ENCODE peak calls at places on chromosomes 3 and 15, in five cellular contexts. One of them, this sample, is unnamed.
A peak's percentile ranks its signal among the peaks of the same experiment; 100 is the strongest.

GRCh38 chr3:66480666-66481065 is 20.2 kb downstream of the LRIG1 start:
- DNase-seq in psoas muscle: no peak
- DNase-seq in ovary: no peak
- DNase-seq in endodermal cell: no peak
- DNase-seq in foreskin fibroblast: no peak
- DNase-seq in this sample: no peak

GRCh38 chr15:77706482-77707244 is 74.0 kb upstream of the LINGO1 start:
- DNase-seq in psoas muscle: no peak
- DNase-seq in ovary: no peak
- DNase-seq in endodermal cell: no peak
- DNase-seq in foreskin fibroblast: no peak
- DNase-seq in this sample: peak; percentile 81

GRCh38 chr15:64975390-64975789 is 14.3 kb downstream of the SPG21 start:
- DNase-seq in psoas muscle: no peak
- DNase-seq in ovary: no peak
- DNase-seq in endodermal cell: no peak
- DNase-seq in foreskin fibroblast: peak; percentile 49
- DNase-seq in this sample: no peak

GRCh38 chr3:178439504-178439903 is 96.7 kb upstream of the KCNMB2 start:
- DNase-seq in psoas muscle: no peak
- DNase-seq in ovary: no peak
- DNase-seq in endodermal cell: no peak
- DNase-seq in foreskin fibroblast: peak; percentile 74
- DNase-seq in this sample: no peak

GRCh38 chr3:13718437-13718836 is 161.4 kb downstream of the WNT7A start:
- DNase-seq in psoas muscle: no peak
- DNase-seq in ovary: no peak
- DNase-seq in endodermal cell: peak; percentile 42
- DNase-seq in foreskin fibroblast: no peak
- DNase-seq in this sample: no peak

GRCh38 chr3:69321301-69321986 is 64.4 kb downstream of the FRMD4B start:
- DNase-seq in psoas muscle: no peak
- DNase-seq in ovary: no peak
- DNase-seq in endodermal cell: no peak
- DNase-seq in foreskin fibroblast: no peak
- DNase-seq in this sample: no peak

GRCh38 chr3:126208618-126209256 is 28.4 kb upstream of the ALDH1L1 start:
- DNase-seq in psoas muscle: peak; percentile 84
- DNase-seq in ovary: peak; percentile 75
- DNase-seq in endodermal cell: no peak
- DNase-seq in foreskin fibroblast: peak; percentile 90
- DNase-seq in this sample: peak; percentile 67

GRCh38 chr15:41698779-41699178 is 38.6 kb downstream of the MGA start:
- DNase-seq in psoas muscle: no peak
- DNase-seq in ovary: no peak
- DNase-seq in endodermal cell: no peak
- DNase-seq in foreskin fibroblast: peak; percentile 14
- DNase-seq in this sample: no peak

GRCh38 chr3:106692624-106693023 is 684.6 kb upstream of the CCDC54 start:
- DNase-seq in psoas muscle: no peak
- DNase-seq in ovary: no peak
- DNase-seq in endodermal cell: no peak
- DNase-seq in foreskin fibroblast: peak; percentile 11
- DNase-seq in this sample: no peak

GRCh38 chr3:139677341-139678155 is at the start of gene NMNAT3:
- DNase-seq in psoas muscle: peak; percentile 84
- DNase-seq in ovary: peak; percentile 86
- DNase-seq in endodermal cell: peak; percentile 98
- DNase-seq in foreskin fibroblast: peak; percentile 68
- DNase-seq in this sample: peak; percentile 72

GRCh38 chr3:134874737-134875413 is 79.8 kb downstream of the EPHB1 start:
- DNase-seq in psoas muscle: no peak
- DNase-seq in ovary: no peak
- DNase-seq in endodermal cell: no peak
- DNase-seq in foreskin fibroblast: no peak
- DNase-seq in this sample: no peak

GRCh38 chr15:73838795-73839565 is 34.4 kb upstream of the TBC1D21 start:
- DNase-seq in psoas muscle: peak; percentile 71
- DNase-seq in ovary: peak; percentile 33
- DNase-seq in endodermal cell: no peak
- DNase-seq in foreskin fibroblast: peak; percentile 34
- DNase-seq in this sample: peak; percentile 79

GRCh38 chr3:117563063-117563462 is 853.5 kb downstream of the TUSC7 start:
- DNase-seq in psoas muscle: no peak
- DNase-seq in ovary: no peak
- DNase-seq in endodermal cell: no peak
- DNase-seq in foreskin fibroblast: peak; percentile 40
- DNase-seq in this sample: no peak

GRCh38 chr3:72791132-72791531 is 57.1 kb downstream of the SHQ1 start:
- DNase-seq in psoas muscle: no peak
- DNase-seq in ovary: no peak
- DNase-seq in endodermal cell: no peak
- DNase-seq in foreskin fibroblast: no peak
- DNase-seq in this sample: no peak

GRCh38 chr15:39709941-39710340 is 72.7 kb downstream of the FSIP1 start:
- DNase-seq in psoas muscle: no peak
- DNase-seq in ovary: no peak
- DNase-seq in endodermal cell: no peak
- DNase-seq in foreskin fibroblast: no peak
- DNase-seq in this sample: no peak

GRCh38 chr15:78298983-78299301 is 467 bp downstream of the SKIC8 start:
- DNase-seq in psoas muscle: no peak
- DNase-seq in ovary: no peak
- DNase-seq in endodermal cell: no peak
- DNase-seq in foreskin fibroblast: peak; percentile 38
- DNase-seq in this sample: no peak

GRCh38 chr15:78726870-78727551 is 84.3 kb downstream of the ADAMTS7 start:
- DNase-seq in psoas muscle: no peak
- DNase-seq in ovary: no peak
- DNase-seq in endodermal cell: peak; percentile 93
- DNase-seq in foreskin fibroblast: no peak
- DNase-seq in this sample: no peak

GRCh38 chr3:115500795-115501194 is 122.5 kb upstream of the GAP43 start:
- DNase-seq in psoas muscle: no peak
- DNase-seq in ovary: no peak
- DNase-seq in endodermal cell: no peak
- DNase-seq in foreskin fibroblast: no peak
- DNase-seq in this sample: no peak

GRCh38 chr3:72270072-72270611 is 485.2 kb upstream of the PROK2 start:
- DNase-seq in psoas muscle: peak; percentile 85
- DNase-seq in ovary: peak; percentile 96
- DNase-seq in endodermal cell: no peak
- DNase-seq in foreskin fibroblast: peak; percentile 97
- DNase-seq in this sample: no peak

GRCh38 chr15:33296050-33296449 is 14.7 kb upstream of the RYR3 start:
- DNase-seq in psoas muscle: no peak
- DNase-seq in ovary: no peak
- DNase-seq in endodermal cell: no peak
- DNase-seq in foreskin fibroblast: no peak
- DNase-seq in this sample: no peak

GRCh38 chr15:88986949-88987589 is 73.9 kb upstream of the MFGE8 start:
- DNase-seq in psoas muscle: no peak
- DNase-seq in ovary: no peak
- DNase-seq in endodermal cell: peak; percentile 69
- DNase-seq in foreskin fibroblast: no peak
- DNase-seq in this sample: no peak

GRCh38 chr3:140432176-140432753 is 245.6 kb upstream of the TRIM42 start:
- DNase-seq in psoas muscle: no peak
- DNase-seq in ovary: peak; percentile 44
- DNase-seq in endodermal cell: no peak
- DNase-seq in foreskin fibroblast: no peak
- DNase-seq in this sample: no peak

GRCh38 chr3:122961146-122961545 is 66.4 kb downstream of the SEMA5B start:
- DNase-seq in psoas muscle: no peak
- DNase-seq in ovary: no peak
- DNase-seq in endodermal cell: no peak
- DNase-seq in foreskin fibroblast: no peak
- DNase-seq in this sample: no peak

GRCh38 chr15:80424381-80424780 is 20.2 kb downstream of the ARNT2 start:
- DNase-seq in psoas muscle: no peak
- DNase-seq in ovary: no peak
- DNase-seq in endodermal cell: no peak
- DNase-seq in foreskin fibroblast: no peak
- DNase-seq in this sample: no peak

GRCh38 chr3:95289295-95289694 is 1226.4 kb downstream of the NSUN3 start:
- DNase-seq in psoas muscle: no peak
- DNase-seq in ovary: no peak
- DNase-seq in endodermal cell: no peak
- DNase-seq in foreskin fibroblast: no peak
- DNase-seq in this sample: no peak

GRCh38 chr3:184284696-184285095 is 8.9 kb downstream of the ECE2 start:
- DNase-seq in psoas muscle: no peak
- DNase-seq in ovary: no peak
- DNase-seq in endodermal cell: peak; percentile 91
- DNase-seq in foreskin fibroblast: peak; percentile 75
- DNase-seq in this sample: peak; percentile 85

GRCh38 chr15:72952151-72952550 is 100.1 kb upstream of the NEO1 start:
- DNase-seq in psoas muscle: no peak
- DNase-seq in ovary: no peak
- DNase-seq in endodermal cell: no peak
- DNase-seq in foreskin fibroblast: no peak
- DNase-seq in this sample: no peak

DNA sequence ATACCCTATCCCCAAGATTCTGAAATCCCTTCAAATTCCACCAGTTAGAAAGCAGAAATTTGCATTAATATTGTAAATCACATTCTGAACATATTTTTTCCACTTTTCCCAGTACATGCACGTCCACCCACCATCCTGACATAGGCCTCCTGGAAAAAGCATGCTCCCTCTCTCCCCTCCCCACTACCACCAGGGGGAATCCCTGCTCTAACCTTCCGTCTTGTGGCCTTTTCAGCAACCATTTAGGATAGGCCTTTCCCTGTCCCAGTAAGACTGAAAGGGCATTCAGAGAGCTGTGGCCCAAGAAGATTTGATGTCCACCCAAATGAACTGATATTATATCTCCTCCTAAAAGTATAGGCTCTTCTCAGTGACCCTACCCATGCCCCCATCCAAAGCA is 182.1 kb downstream of the ARRDC4 start:
- DNase-seq in psoas muscle: no peak
- DNase-seq in ovary: no peak
- DNase-seq in endodermal cell: peak; percentile 79
- DNase-seq in foreskin fibroblast: no peak
- DNase-seq in this sample: no peak
- H3K4me3 ChIP-seq in psoas muscle: no peak overlapping the region
- H3K4me3 ChIP-seq in ovary: no peak overlapping the region
- H3K4me3 ChIP-seq in endodermal cell: no peak overlapping the region
- H3K4me3 ChIP-seq in foreskin fibroblast: no peak overlapping the region
- H3K4me3 ChIP-seq in this sample: no peak overlapping the region

GRCh38 chr3:169822091-169822490 is 9.4 kb upstream of the LRRC34 start:
- DNase-seq in psoas muscle: no peak
- DNase-seq in ovary: no peak
- DNase-seq in endodermal cell: no peak
- DNase-seq in foreskin fibroblast: no peak
- DNase-seq in this sample: no peak

GRCh38 chr3:169818330-169818729 is 5.6 kb upstream of the LRRC34 start:
- DNase-seq in psoas muscle: no peak
- DNase-seq in ovary: no peak
- DNase-seq in endodermal cell: no peak
- DNase-seq in foreskin fibroblast: peak; percentile 48
- DNase-seq in this sample: no peak

GRCh38 chr3:169822540-169822939 is 9.8 kb upstream of the LRRC34 start:
- DNase-seq in psoas muscle: no peak
- DNase-seq in ovary: no peak
- DNase-seq in endodermal cell: no peak
- DNase-seq in foreskin fibroblast: no peak
- DNase-seq in this sample: no peak

GRCh38 chr3:169825316-169825715 is 12.6 kb upstream of the LRRC34 start:
- DNase-seq in psoas muscle: no peak
- DNase-seq in ovary: no peak
- DNase-seq in endodermal cell: no peak
- DNase-seq in foreskin fibroblast: no peak
- DNase-seq in this sample: no peak

GRCh38 chr3:169822983-169823382 is 10.3 kb upstream of the LRRC34 start:
- DNase-seq in psoas muscle: no peak
- DNase-seq in ovary: no peak
- DNase-seq in endodermal cell: no peak
- DNase-seq in foreskin fibroblast: no peak
- DNase-seq in this sample: no peak
- H3K4me3 ChIP-seq in psoas muscle: no peak overlapping the region
- H3K4me3 ChIP-seq in ovary: no peak overlapping the region
- H3K4me3 ChIP-seq in endodermal cell: no peak overlapping the region
- H3K4me3 ChIP-seq in foreskin fibroblast: no peak overlapping the region
- H3K4me3 ChIP-seq in this sample: no peak overlapping the region

DNA sequence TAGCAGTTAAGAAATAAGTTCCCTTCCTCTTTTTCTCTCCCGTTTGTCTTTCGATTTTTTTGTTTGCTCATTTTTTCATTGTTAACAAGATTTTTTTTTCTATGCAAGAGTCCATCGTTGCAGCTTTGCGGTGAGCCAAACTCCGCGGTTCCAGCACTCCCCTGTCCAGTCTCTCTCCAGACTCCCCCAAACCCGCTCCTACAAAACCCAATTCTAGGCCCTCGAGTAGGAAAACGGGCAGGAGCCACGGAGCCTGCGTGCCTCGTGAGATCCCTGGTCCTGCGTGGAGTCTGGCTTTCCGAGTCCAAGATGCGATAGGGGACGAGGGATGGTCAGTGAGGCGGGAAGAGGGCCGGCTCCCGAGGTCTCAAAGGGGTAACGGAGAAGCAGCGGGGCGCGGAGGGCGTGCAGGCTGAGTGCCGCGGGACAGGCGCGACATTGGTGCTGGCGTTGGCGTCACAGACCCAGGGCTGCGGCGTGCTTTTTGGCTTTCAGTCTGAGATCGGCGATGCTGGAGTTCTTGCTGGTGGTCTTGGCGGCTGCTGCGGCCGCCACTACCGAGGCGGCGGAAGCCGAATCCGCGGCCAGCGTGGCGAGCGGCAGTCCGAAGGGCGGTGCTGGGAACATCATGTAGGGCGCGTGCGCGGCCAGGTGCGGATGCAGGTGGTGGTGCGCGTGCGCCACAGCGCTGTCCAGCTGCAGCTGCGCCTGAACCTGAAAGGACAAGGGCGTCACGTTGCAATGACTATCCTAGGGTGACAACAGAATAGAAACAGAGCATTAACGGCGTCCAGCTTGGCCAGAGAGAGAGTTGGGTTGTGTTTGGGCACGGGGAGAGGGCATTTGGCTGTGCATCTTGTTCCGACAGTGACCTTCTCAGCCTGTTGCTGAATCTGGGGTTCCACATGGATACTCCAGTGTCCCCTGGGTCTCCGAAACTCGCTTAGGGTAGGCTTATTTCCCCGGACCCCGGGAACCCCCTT is 8.4 kb downstream of the SHOX2 start:
- DNase-seq in psoas muscle: peak; percentile 23
- DNase-seq in ovary: no peak
- DNase-seq in endodermal cell: peak; percentile 97
- DNase-seq in foreskin fibroblast: peak; percentile 47
- DNase-seq in this sample: no peak
- H3K4me3 ChIP-seq in psoas muscle: peak overlapping the region; percentile 69
- H3K4me3 ChIP-seq in ovary: peak overlapping the region; percentile 8
- H3K4me3 ChIP-seq in endodermal cell: peak overlapping the region; percentile 85
- H3K4me3 ChIP-seq in foreskin fibroblast: no peak overlapping the region
- H3K4me3 ChIP-seq in this sample: peak overlapping the region; percentile 47

DNA sequence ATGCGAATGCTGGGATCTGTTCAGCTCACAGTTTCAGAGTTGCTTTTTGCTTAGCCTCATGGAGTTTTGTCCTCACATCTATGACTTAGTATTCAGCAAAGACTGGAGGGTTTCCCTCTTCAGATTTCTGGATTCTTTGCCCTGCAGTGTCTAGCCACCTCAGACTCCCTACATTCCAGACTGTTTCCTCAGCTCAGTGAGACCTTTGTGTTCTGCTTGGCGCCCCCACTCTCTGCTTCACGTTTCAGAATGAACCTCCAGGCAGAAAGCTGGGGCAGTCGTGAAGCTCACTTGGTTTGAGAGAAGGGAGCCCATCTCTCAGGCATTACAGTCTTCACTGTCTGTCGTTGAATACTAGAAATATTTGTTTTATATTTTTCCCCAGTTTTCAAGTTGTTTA is 118.1 kb downstream of the CACNA1D start:
- DNase-seq in psoas muscle: no peak
- DNase-seq in ovary: no peak
- DNase-seq in endodermal cell: no peak
- DNase-seq in foreskin fibroblast: no peak
- DNase-seq in this sample: no peak
- H3K4me3 ChIP-seq in psoas muscle: no peak overlapping the region
- H3K4me3 ChIP-seq in ovary: no peak overlapping the region
- H3K4me3 ChIP-seq in endodermal cell: no peak overlapping the region
- H3K4me3 ChIP-seq in foreskin fibroblast: no peak overlapping the region
- H3K4me3 ChIP-seq in this sample: no peak overlapping the region